ENCODE peak calls at places on chromosome 15, in four cellular contexts. L is IMR-90, F is transverse colon, U is right lobe of liver. E is an unnamed sample.

GRCh38 chr15:68818671-68819450 is 1.8 kb downstream of the ANP32A start:
- DNase-seq in F (peak; percentile 48), U (peak; percentile 68), L (no peak), E (peak; percentile 80)

GRCh38 chr15:85406916-85407315 is 26.5 kb downstream of the AKAP13 start:
- DNase-seq in U (no peak), L (peak; percentile 45), F (no peak), E (no peak)

GRCh38 chr15:91522609-91523332 is 330.7 kb upstream of the SLCO3A1 start:
- DNase-seq in F (no peak), L (peak; percentile 80), U (no peak), E (no peak)

GRCh38 chr15:34514251-34514760 is 69.1 kb downstream of the GOLGA8B start:
- DNase-seq in L (no peak), U (no peak), F (peak; percentile 14), E (peak; percentile 4)

GRCh38 chr15:77327168-77327567 is 92.7 kb downstream of the PEAK1 start:
- DNase-seq in L (no peak), F (no peak), U (no peak), E (no peak)

GRCh38 chr15:45548753-45549520 is 26.4 kb upstream of the SLC30A4 start:
- DNase-seq in L (no peak), F (no peak), U (no peak), E (no peak)

GRCh38 chr15:70246623-70247200 is 149.0 kb upstream of the TLE3 start:
- DNase-seq in F (peak; percentile 4), L (no peak), U (no peak), E (no peak)

GRCh38 chr15:88624156-88624970 is 3.2 kb downstream of the AEN start:
- DNase-seq in U (peak; percentile 45), F (no peak), L (peak; percentile 61), E (no peak)

GRCh38 chr15:50055333-50056278 is 63.4 kb downstream of the ATP8B4 start:
- DNase-seq in U (no peak), L (peak; percentile 92), F (no peak), E (no peak)

GRCh38 chr15:45221053-45221599 is 30.9 kb upstream of the SLC28A2 start:
- DNase-seq in U (no peak), L (no peak), F (no peak), E (no peak)

GRCh38 chr15:40323239-40323952 is at the start of gene INAFM2:
- DNase-seq in F (peak; percentile 90), U (peak; percentile 92), L (peak; percentile 92), E (peak; percentile 96)

GRCh38 chr15:96232335-96232734 is 98.2 kb upstream of the NR2F2 start:
- DNase-seq in L (no peak), F (no peak), U (no peak), E (peak; percentile 21)

GRCh38 chr15:67880651-67881182 is 40.9 kb upstream of the RNU6-1 start:
- DNase-seq in F (no peak), U (peak; percentile 59), L (peak; percentile 20), E (no peak)

GRCh38 chr15:91113036-91113435 is 13.0 kb downstream of the SV2B start:
- DNase-seq in F (no peak), L (no peak), U (no peak), E (no peak)

GRCh38 chr15:57376695-57377477 is 581 bp downstream of the CGNL1 start:
- DNase-seq in L (peak; percentile 4), U (peak; percentile 89), F (no peak), E (peak; percentile 52)

GRCh38 chr15:41231536-41231935 is 468 bp downstream of the CHP1 start:
- DNase-seq in U (no peak), L (no peak), F (no peak), E (no peak)

GRCh38 chr15:40175160-40175559 is 14.3 kb downstream of the BUB1B start:
- DNase-seq in U (no peak), F (no peak), L (no peak), E (no peak)

GRCh38 chr15:92831459-92832229 is 68.5 kb upstream of the CHD2 start:
- DNase-seq in L (peak; percentile 95), F (peak; percentile 90), U (peak; percentile 93), E (peak; percentile 92)
- H3K4me1 ChIP-seq in L (peaks cover 12% of the 10 kb centered on the region), F (peaks cover 24% of the 10 kb centered on the region), U (peaks cover 5% of the 10 kb centered on the region), E (peaks cover 33% of the 10 kb centered on the region)

DNA sequence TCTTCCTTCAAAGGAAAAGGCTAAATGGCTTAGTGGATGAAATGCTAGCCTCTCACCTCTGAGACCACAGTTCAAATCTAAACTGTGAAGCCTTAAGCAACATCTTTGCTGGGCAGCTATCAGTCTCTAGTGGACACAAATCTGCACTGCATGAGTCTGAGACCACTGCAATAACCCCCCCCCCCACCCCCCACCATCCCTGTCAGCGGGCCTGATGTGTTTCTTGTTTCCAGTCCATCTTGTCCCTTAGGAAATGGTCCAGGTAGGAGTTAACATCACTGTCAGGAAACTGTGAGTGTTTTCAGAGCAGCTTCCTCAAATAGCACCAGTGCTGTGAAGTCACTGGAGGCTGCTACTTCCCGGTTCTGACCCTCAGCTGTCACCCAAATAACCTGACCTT is 140.6 kb upstream of the TMCO5A start:
- DNase-seq in F (no peak), U (no peak), L (no peak), E (no peak)
- TF ChIP-seq CTCF in F (no peak), U (peak; percentile 34), L (peak; percentile 16), E (no peak)

DNA sequence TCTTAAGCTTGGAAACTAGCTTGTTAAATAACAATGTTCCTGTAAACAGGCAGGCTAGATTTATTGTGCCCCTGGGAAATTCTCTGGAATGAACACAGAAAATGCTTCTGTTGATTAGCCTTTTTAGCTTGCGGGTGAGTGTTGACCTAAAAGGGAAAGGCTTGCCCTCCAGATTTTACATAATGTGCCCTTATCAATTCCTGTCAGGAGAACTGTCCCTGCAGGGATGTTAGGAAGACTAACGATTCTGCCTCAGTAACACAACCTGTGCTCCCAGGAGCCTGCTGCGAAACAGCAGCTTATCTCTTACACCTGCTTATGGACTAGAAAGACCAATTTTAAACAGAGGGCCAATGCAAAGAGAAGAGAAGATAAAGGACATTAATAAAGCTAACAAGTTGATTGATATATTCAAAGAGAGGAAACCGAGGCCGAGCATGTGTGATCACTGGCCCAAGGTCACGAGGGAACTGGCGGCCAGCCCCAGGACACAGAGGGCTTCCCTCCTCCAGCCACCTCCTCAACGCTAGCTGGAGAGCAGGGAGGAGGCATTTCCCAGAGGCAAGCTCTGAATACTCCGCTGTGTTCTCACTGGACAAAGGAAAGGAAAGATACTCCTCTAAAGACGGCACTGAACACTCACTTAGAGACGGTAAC is 48.4 kb upstream of the TJP1 start:
- DNase-seq in L (no peak), F (no peak), U (no peak), E (no peak)
- H3K4me1 ChIP-seq in L (no peaks in the 10 kb centered on the region), F (no peaks in the 10 kb centered on the region), U (no peaks in the 10 kb centered on the region), E (peaks cover under 1% of the 10 kb centered on the region)

DNA sequence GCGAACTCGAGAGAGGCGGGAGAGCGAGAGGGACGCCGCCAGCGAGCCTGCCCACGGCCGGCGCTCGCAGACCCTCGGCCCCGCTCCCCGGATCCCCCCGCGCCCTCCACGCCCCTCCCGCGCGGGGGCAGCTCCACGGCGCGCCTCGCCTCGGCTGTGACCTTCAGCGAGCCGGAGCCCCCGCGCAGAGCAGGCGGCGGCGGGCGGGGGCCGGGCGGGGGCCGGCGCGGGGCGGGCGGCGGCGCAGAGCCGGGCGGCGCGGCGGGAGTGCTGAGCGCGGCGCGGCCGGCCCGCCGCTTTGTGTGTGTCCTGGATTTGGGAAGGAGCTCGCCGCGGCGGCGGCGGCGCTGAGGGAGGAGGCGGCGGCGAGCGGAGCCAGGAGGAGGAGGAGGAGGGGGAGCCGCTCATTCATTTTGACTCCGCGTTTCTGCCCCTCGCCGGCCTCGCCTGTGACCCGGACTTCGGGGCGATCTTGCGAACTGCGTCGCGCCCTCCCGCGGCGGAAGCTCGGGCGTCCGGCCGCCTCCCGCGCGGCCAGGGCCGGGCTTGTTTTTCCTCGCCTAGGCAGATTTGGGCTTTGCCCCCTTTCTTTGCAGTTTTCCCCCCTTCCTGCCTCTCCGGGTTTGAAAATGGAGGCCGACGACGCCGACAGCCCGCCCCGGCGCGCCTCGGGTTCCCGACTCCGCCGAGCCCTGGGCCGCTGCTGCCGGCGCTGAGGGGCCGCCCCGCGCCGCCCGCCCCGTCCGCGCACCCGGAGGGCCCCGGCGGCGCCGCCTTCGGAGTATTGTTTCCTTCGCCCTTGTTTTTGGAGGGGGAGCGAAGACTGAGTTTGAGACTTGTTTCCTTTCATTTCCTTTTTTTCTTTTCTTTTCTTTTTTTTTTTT is 557 bp downstream of the IGF1R start:
- DNase-seq in U (peak; percentile 62), L (peak; percentile 47), F (peak; percentile 49), E (peak; percentile 57)
- TF ChIP-seq CTCF in U (no peak), L (no peak), F (no peak), E (no peak)

GRCh38 chr15:65368646-65369045 is 9.2 kb downstream of the IGDCC3 start:
- DNase-seq in F (no peak), L (no peak), U (no peak), E (no peak)

GRCh38 chr15:65369651-65370050 is 8.2 kb downstream of the IGDCC3 start:
- DNase-seq in U (no peak), L (no peak), F (no peak), E (no peak)

GRCh38 chr15:65366122-65366892 is 11.5 kb downstream of the IGDCC3 start:
- DNase-seq in L (no peak), F (no peak), U (no peak), E (no peak)

GRCh38 chr15:65369148-65369547 is 8.7 kb downstream of the IGDCC3 start:
- DNase-seq in F (no peak), L (no peak), U (no peak), E (no peak)

DNA sequence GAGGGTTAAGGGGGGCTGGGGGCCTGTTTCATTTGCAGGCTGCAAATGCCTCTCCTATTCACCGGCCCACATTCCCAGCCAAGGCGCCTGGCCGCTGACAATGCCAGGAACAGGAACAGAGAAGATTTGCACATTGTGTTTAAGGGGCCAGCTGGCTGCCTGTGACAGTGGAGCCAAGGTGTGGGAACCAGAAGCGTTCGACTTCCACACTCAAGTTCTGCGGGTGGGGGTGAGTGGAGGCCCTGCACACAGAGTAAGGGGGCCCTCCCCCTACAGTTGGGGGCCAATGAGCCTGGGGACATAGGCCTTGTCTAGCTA is 9.5 kb downstream of the IGDCC3 start:
- DNase-seq in U (no peak), F (no peak), L (no peak), E (no peak)
- H3K4me1 ChIP-seq in U (no peaks in the 10 kb centered on the region), F (no peaks in the 10 kb centered on the region), L (peaks cover 2% of the 10 kb centered on the region), E (no peaks in the 10 kb centered on the region)

GRCh38 chr15:51803961-51804360 is 25.5 kb upstream of the TMOD3 start:
- DNase-seq in L (peak; percentile 57), F (no peak), U (no peak), E (no peak)

GRCh38 chr15:51799174-51799907 is 30.1 kb upstream of the TMOD3 start:
- DNase-seq in L (no peak), F (no peak), U (no peak), E (no peak)

GRCh38 chr15:51799908-51800252 is 29.6 kb upstream of the TMOD3 start:
- DNase-seq in L (no peak), F (no peak), U (no peak), E (no peak)

GRCh38 chr15:51802593-51802992 is 26.9 kb upstream of the TMOD3 start:
- DNase-seq in U (no peak), F (no peak), L (no peak), E (no peak)

DNA sequence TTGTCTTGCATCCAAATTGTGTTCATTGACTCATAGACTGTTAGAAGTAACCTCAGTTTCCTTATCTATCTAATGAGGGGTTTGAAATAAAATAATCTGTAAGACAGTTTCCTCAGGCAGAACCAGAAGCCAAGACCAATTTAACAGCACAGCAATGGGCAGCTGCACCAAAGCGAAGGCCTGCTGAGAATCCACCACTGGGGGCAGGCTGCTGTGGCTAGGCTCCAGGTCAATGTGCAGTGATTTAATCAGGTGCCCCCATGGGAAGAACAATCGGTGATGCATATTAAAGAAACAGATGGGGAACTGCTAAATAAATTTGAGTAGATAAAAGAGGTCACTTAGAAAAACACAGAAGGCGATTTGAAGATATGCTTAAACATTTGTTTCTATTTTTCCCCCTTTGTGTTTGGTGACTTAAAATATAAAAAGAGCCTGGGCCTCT is 28.0 kb upstream of the TMOD3 start:
- DNase-seq in L (peak; percentile 18), U (peak; percentile 54), F (no peak), E (no peak)
- TF ChIP-seq CTCF in L (peak; percentile 41), U (peak; percentile 40), F (peak; percentile 26), E (peak; percentile 25)

E was measured in pancreas.